ENCODE peak calls at places on chromosomes 11 and 22, in seven cellular contexts. S is HCT116, A is SK-N-SH, O is K562, R is GM12878, Z is HepG2, L is H1. N is an unnamed sample. For H3K4me1, the result is how much of the 10 kb centered on the place peaks cover.

GRCh38 chr22:23110190-23110921 is 31.4 kb downstream of the RSPH14 start:
- DNase-seq in Z (no peak), A (peak), R (no peak), L (no peak), S (no peak), O (peak), N (no peak)

GRCh38 chr11:134425816-134426536 is 13.9 kb upstream of the B3GAT1 start:
- DNase-seq in O (no peak), A (no peak), R (no peak), S (no peak), Z (no peak), L (no peak), N (no peak)

GRCh38 chr22:19962246-19962908 is 20.8 kb upstream of the TXNRD2 start:
- DNase-seq in A (peak), R (no peak), S (peak), Z (peak), L (peak), O (peak), N (no peak)

GRCh38 chr11:131375936-131376335 is 5.5 kb downstream of the NTM start:
- DNase-seq in L (no peak), O (no peak), Z (no peak), S (no peak), A (no peak), R (no peak), N (no peak)

GRCh38 chr22:31199187-31199586 is 12.9 kb upstream of the LIMK2 start:
- DNase-seq in A (no peak), O (no peak), R (no peak), Z (peak), L (no peak), S (no peak), N (no peak)

GRCh38 chr22:29267858-29268510 is at the start of the genes EWSR1 and RHBDD3:
- DNase-seq in S (peak), L (peak), O (peak), Z (peak), A (peak), R (peak), N (peak)

GRCh38 chr11:17445240-17445795 is 31.3 kb downstream of the ABCC8 start:
- DNase-seq in O (no peak), S (no peak), L (no peak), Z (no peak), R (no peak), A (no peak), N (no peak)

GRCh38 chr11:84543367-84544159 is 1083.6 kb downstream of the DLG2 start:
- DNase-seq in S (no peak), Z (no peak), O (no peak), L (peak), A (peak), R (no peak), N (no peak)

GRCh38 chr11:68914761-68915160 is 11.1 kb downstream of the IGHMBP2 start:
- DNase-seq in R (no peak), Z (no peak), L (no peak), S (no peak), O (no peak), A (no peak), N (no peak)

GRCh38 chr11:1072116-1072820 is 2.4 kb upstream of the MUC2 start:
- DNase-seq in S (peak), O (peak), R (no peak), Z (no peak), L (peak), A (no peak), N (no peak)

GRCh38 chr11:12274558-12275197 is 102.7 kb upstream of the PARVA start:
- DNase-seq in A (no peak), S (no peak), O (peak), R (no peak), Z (no peak), L (no peak), N (no peak)

GRCh38 chr11:76237914-76238313 is 31.6 kb upstream of the WNT11 start:
- DNase-seq in Z (peak), L (no peak), S (peak), O (peak), R (no peak), A (peak), N (no peak)

GRCh38 chr11:69511358-69512015 is 30.0 kb downstream of the LINC01488 start:
- DNase-seq in O (no peak), Z (no peak), L (no peak), S (no peak), R (no peak), A (no peak), N (no peak)

GRCh38 chr11:85385561-85385960 is 241.6 kb downstream of the DLG2 start:
- DNase-seq in S (no peak), R (no peak), Z (no peak), L (no peak), A (no peak), O (no peak), N (no peak)

DNA sequence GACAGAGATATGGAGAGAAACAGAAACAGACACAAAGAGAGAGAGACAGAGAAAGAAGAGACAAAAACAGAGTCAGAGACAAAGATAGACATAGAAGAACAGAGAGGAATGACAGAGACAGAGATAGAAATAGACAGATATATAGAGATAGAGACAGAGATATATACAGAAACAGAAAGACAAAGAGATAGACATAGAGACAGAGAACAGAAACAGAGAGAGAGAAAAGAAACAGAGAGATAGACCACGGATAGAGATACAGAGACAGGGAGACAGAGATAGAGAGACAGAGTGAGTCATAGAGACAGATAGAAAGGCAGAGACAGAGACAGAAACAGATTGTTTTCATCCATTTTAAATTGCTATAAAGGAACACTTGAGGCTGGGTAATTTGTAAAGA is 12.3 kb upstream of the MPEG1 start:
- DNase-seq in Z (no peak), A (no peak), L (no peak), S (no peak), O (no peak), R (no peak), N (no peak)
- H3K4me1 ChIP-seq in Z (under half), A (under half), L (under half), S (under half), O (under half), R (under half), N (under half)

GRCh38 chr11:31106963-31107576 is 262.5 kb downstream of the DCDC1 start:
- DNase-seq in A (peak), Z (peak), L (peak), R (no peak), S (peak), O (peak), N (peak)
- TF ChIP-seq SIN3A in A (no peak), Z (no peak), L (no peak), R (no peak), S (no peak), O (no peak), N (no peak)

GRCh38 chr11:64229090-64229958 is 1.0 kb upstream of the DNAJC4 start:
- DNase-seq in Z (no peak), R (no peak), L (no peak), S (no peak), A (no peak), O (no peak), N (no peak)
- H3K4me3 ChIP-seq in Z (peak), R (peak), L (no peak), S (no peak), A (peak), O (peak), N (peak)

DNA sequence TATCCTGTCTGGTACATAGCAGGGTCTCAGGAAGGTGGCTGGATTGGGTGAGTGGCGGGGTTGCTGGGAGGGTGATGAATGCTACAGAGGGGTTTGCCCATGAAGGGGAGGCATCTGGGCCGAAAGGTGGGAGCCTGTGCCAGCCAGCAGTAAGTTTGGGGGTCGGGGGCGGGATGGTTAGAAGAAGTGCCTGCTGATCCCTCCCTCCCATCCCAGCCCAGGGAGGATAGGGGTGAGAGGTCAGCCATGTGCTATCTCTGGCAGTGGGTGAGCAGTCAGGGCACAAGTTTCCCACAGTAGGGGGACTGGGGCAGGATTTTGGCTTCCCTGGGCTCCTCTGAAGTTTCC is 2.9 kb downstream of the CD82 start:
- DNase-seq in A (peak), R (no peak), L (no peak), S (no peak), Z (no peak), O (peak), N (no peak)
- H3K4me1 ChIP-seq in A (under half), R (under half), L (under half), S (under half), Z (under half), O (under half), N (under half)

GRCh38 chr11:116928845-116929244 is 91.4 kb upstream of the APOA1 start:
- DNase-seq in A (no peak), R (no peak), S (no peak), O (no peak), L (no peak), Z (peak), N (no peak)

GRCh38 chr11:116929393-116930090 is 92.1 kb upstream of the APOA1 start:
- DNase-seq in L (no peak), R (no peak), S (no peak), O (no peak), Z (peak), A (no peak), N (no peak)

GRCh38 chr11:116928102-116928777 is 90.8 kb upstream of the APOA1 start:
- DNase-seq in O (no peak), A (no peak), L (no peak), Z (no peak), R (peak), S (no peak), N (no peak)

GRCh38 chr11:116925050-116925449 is 87.6 kb upstream of the APOA1 start:
- DNase-seq in O (no peak), A (no peak), L (no peak), R (no peak), Z (no peak), S (no peak), N (no peak)

GRCh38 chr11:116927163-116927772 is 89.8 kb upstream of the APOA1 start:
- DNase-seq in A (peak), O (no peak), Z (peak), S (no peak), R (no peak), L (no peak), N (no peak)
- TF ChIP-seq SIN3A in A (no peak), O (no peak), Z (no peak), S (no peak), R (no peak), L (no peak), N (no peak)

DNA sequence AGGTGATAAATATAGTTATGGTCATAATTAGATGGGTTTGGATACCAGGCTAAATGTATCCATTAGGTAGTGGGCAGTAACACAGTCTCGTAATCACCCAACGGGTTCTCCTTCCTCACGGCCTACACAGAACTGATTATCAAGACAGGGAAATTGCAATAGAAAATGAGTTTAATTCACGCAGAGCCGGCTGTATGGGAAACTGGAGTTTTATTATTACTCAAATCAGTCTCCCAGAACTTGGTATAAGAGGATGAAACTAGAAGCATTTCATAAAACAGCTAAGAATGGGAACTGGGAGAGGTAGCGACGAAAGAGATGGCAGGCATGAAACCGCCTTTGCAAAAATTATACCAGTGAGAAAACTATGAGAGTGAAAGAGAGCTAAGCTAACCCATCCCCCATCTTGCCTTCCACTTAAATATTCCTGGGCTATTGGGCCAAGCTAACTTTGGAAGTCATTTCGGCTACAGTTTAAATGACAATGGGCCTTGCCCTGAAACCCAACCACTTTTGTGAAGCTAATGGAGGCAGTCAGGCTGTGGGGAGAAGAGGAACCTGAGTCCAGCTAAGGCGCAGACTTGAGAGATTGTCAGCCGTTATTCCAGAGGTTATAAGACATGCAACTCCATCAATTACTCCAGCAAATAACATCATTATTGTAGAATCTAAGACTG is 29.6 kb downstream of the CTSC start:
- DNase-seq in O (no peak), R (peak), L (no peak), A (no peak), S (no peak), Z (no peak), N (no peak)
- H3K4me3 ChIP-seq in O (no peak), R (peak), L (peak), A (no peak), S (no peak), Z (no peak), N (no peak)

DNA sequence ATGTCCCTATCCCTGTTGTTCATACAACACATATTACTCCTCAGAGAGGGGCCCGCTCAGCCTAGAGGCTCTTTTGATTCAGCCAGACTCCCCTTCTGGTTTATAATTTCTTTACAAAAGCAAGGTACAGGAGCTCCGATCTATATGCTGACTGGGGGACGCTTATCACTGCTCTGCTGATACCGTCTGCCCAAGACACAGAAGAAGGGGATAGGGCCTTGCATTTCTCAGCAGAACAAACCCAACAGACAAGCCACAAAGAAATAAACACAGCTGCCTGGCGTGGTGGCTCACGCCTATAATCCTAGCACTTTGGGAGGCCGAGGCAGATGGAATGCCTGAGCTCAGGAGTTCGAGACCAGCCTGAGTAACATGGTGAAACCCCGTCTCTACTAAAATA is 109.9 kb upstream of the AKIP1 start:
- DNase-seq in Z (no peak), L (no peak), O (no peak), A (no peak), S (no peak), R (no peak), N (no peak)
- H3K4me1 ChIP-seq in Z (under half), L (under half), O (under half), A (under half), S (under half), R (under half), N (under half)

GRCh38 chr11:30481816-30482215 is 104.3 kb downstream of the MPPED2 start:
- DNase-seq in Z (no peak), O (no peak), A (no peak), R (no peak), L (no peak), S (no peak), N (no peak)
- TF ChIP-seq SIN3A in Z (no peak), O (no peak), A (no peak), R (no peak), L (no peak), S (no peak), N (no peak)

GRCh38 chr11:111870522-111870886 is 877 bp downstream of the ALG9 start:
- DNase-seq in A (no peak), L (no peak), S (no peak), Z (no peak), O (no peak), R (peak), N (no peak)
- H3K4me3 ChIP-seq in A (peak), L (peak), S (peak), Z (peak), O (peak), R (peak), N (peak)

GRCh38 chr11:61372659-61373058 is 10.5 kb downstream of the TMEM138 start:
- DNase-seq in Z (no peak), A (no peak), L (no peak), O (no peak), R (no peak), S (no peak), N (no peak)
- H3K4me1 ChIP-seq in Z (under half), A (under half), L (under half), O (under half), R (under half), S (under half), N (under half)

N was measured in Panc1.